ENCODE peak calls at places on chromosomes 4 and X, in four cellular contexts. L, C, V and J are unnamed samples.

GRCh38 chr4:144056800-144057199 is 37.6 kb upstream of the GYPB start:
- DNase-seq in C (no peak), V (no peak), L (no peak), J (no peak)

GRCh38 chr4:2045518-2045951 is 13.6 kb upstream of the NAT8L start:
- DNase-seq in C (no peak), L (no peak), V (no peak), J (no peak)

GRCh38 chrX:16320765-16321355 is 153.6 kb downstream of the MAGEB17 start:
- DNase-seq in L (no peak), V (peak), C (no peak), J (no peak)

GRCh38 chr4:100641326-100641725 is 123.5 kb upstream of the EMCN start:
- DNase-seq in L (no peak), V (no peak), C (no peak), J (no peak)

GRCh38 chr4:1200425-1201035 is 28.1 kb upstream of the SPON2 start:
- DNase-seq in V (peak), C (no peak), L (peak), J (no peak)

GRCh38 chr4:71550220-71551190 is 211.7 kb downstream of the SLC4A4 start:
- DNase-seq in V (peak), L (no peak), C (peak), J (peak)

GRCh38 chrX:20432746-20433374 is 166.2 kb upstream of the RPS6KA3 start:
- DNase-seq in L (no peak), V (no peak), C (no peak), J (no peak)

GRCh38 chr4:56342746-56343145 is 44.5 kb downstream of the AASDH start:
- DNase-seq in V (peak), C (no peak), L (no peak), J (no peak)

GRCh38 chrX:3371163-3371562 is 24.7 kb upstream of the MXRA5 start:
- DNase-seq in L (no peak), C (no peak), V (no peak), J (no peak)

DNA sequence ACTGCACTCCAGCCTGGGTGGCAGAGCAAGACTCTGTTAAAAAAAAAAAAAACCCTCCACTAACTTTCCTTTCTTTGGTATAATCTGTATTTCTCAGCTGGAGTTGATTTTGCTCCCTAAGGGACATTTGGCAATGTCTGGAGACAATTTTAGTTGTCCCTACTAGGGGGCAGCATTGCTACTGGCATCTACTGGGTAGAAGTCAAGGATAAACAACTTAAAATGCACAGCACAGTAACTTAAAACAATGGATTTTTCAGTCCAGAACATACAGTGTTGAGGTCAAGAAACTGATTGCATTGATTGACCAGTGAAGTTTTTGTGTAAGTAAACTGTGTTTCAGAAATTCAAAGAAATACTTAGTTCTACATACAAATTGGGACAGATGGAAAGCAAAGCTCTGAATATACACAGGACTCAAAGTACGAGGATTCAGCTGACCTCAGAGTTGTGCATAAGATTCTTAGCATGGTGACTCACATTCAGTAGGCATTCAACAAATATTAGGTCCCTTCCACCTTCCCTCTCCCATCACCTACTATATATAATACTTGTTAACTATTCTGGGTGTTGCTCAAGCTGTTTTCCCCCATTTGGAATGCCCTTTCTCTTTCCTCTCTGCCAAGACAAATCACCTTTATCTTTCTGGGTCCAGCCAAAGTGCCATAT is 8.8 kb downstream of the DDX53 start:
- DNase-seq in C (peak), V (peak), L (no peak), J (no peak)
- TF ChIP-seq CTCF in C (peak), V (peak), L (peak), J (peak)

DNA sequence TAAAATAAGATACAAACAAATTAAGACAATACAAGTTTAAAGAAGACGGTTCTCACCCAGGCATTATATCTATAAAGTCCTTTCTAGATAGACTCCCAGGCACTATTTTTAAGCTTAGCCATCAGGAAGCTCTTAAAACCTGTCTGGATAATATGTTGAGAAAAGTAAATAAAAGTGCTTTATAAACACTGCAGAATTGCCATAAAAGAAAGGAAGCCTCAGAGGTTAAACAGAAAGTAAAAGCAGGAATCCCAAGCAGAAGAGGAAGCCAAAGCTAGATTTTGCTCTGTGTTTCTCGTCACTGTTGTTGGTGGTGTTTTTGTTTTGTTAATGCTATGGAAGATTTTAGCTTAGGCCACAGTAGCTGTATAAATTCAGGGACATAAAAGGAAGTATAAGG is 1267.3 kb downstream of the PCDH19 start:
- DNase-seq in L (no peak), V (no peak), C (peak), J (no peak)
- H3K4me3 ChIP-seq in L (no peak), V (no peak), C (no peak), J (no peak)

DNA sequence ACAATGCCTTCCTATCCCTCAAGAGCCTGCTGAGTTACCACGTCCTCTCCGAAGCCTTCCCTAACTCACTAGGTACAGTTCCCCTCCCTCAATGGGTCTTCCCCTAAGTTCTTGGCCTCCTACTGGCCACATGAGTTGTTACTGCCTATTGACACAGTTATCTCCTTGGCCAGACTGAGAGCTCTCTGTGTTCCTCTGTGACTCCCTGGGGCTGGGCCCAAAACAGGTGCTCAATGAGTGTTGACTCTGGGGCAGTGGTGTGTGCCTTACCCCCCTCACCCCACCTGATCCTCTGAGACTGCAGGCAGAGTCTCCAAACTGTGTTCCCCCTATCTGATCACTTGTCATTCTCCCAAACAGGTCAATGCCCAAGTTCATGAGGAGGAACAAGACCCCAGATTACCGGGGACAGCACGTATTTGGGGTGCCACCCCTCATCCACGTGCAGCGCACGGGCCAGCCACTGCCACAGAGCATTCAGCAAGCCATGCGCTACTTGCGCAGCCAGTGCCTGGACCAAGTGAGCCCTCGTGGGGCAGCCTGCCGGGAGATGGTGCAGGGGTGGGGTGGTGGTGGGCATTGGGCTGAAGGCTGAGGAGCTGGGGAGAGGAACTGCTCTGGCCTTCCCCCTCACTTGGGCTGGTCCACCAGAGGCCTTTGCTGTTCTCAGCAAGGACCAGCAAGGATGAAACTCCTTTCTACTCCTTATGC is 72.6 kb downstream of the STARD8 start:
- DNase-seq in V (peak), L (no peak), C (peak), J (no peak)
- TF ChIP-seq CTCF in V (peak), L (peak), C (peak), J (peak)

GRCh38 chr4:155759372-155760252 is 791 bp downstream of the GUCY1B1 start:
- DNase-seq in L (peak), V (no peak), C (peak), J (no peak)
- H3K4me3 ChIP-seq in L (peak), V (peak), C (peak), J (peak)

GRCh38 chrX:102604327-102604726 is 5.0 kb downstream of the ARMCX5 start:
- DNase-seq in C (no peak), V (no peak), L (no peak), J (no peak)

GRCh38 chrX:102599084-102599949 is at the start of gene ARMCX5:
- DNase-seq in C (peak), L (peak), V (peak), J (peak)

GRCh38 chrX:102599950-102600579 is 750 bp downstream of the ARMCX5 start:
- DNase-seq in L (no peak), V (peak), C (peak), J (no peak)
- TF ChIP-seq CTCF in L (no peak), V (peak), C (no peak), J (no peak)